ENCODE peak calls at places on chromosomes 13 and 19, in six cellular contexts. D is fibroblast of pulmonary artery, F is foreskin fibroblast, T is cardiac fibroblast, X is brain microvascular endothelial cell, E is dorsolateral prefrontal cortex. G is an unnamed sample.
A peak's percentile ranks its signal among the peaks of the same experiment; 100 is the strongest.

GRCh38 chr19:2758601-2759313 is 18.9 kb upstream of the SLC39A3 start:
- DNase-seq in D (no peak), F (no peak), T (no peak), X (no peak), E (no peak), G (no peak)

GRCh38 chr13:109790951-109791605 is 4.7 kb upstream of the IRS2 start:
- DNase-seq in D (peak; percentile 60), F (no peak), T (peak; percentile 58), X (peak; percentile 35), E (no peak), G (no peak)

GRCh38 chr19:14383556-14383897 is 2.3 kb downstream of the ADGRE5 start:
- DNase-seq in D (peak; percentile 46), F (no peak), T (peak; percentile 54), X (no peak), E (no peak), G (peak; percentile 51)

GRCh38 chr19:29677001-29677781 is 11.9 kb downstream of the PLEKHF1 start:
- DNase-seq in D (no peak), F (no peak), T (no peak), X (no peak), E (no peak), G (no peak)

GRCh38 chr19:49486232-49486631 is 1.2 kb upstream of the RPL13A start:
- DNase-seq in D (no peak), F (no peak), T (no peak), X (no peak), E (no peak), G (no peak)

GRCh38 chr13:112696001-112696868 is 6.4 kb downstream of the ATP11A start:
- DNase-seq in D (no peak), F (no peak), T (no peak), X (no peak), E (no peak), G (no peak)

GRCh38 chr13:35874704-35875103 is 256.5 kb downstream of the DCLK1 start:
- DNase-seq in D (no peak), F (no peak), T (no peak), X (no peak), E (no peak), G (no peak)

GRCh38 chr19:54209748-54210494 is 9.3 kb downstream of the RPS9 start:
- DNase-seq in D (peak; percentile 98), F (peak; percentile 97), T (peak; percentile 99), X (peak; percentile 99), E (peak; percentile 51), G (peak; percentile 97)

GRCh38 chr13:113668491-113668971 is 1.5 kb downstream of the GRK1 start:
- DNase-seq in D (no peak), F (no peak), T (no peak), X (no peak), E (peak; percentile 17), G (no peak)

GRCh38 chr19:41551212-41551610 is 24.8 kb upstream of the CEACAM21 start:
- DNase-seq in D (no peak), F (no peak), T (no peak), X (no peak), E (no peak), G (no peak)

GRCh38 chr13:112782433-112783010 is 92.7 kb downstream of the ATP11A start:
- DNase-seq in D (no peak), F (no peak), T (no peak), X (no peak), E (no peak), G (no peak)

GRCh38 chr19:32416749-32417469 is 11.3 kb downstream of the DPY19L3 start:
- DNase-seq in D (no peak), F (peak; percentile 71), T (no peak), X (no peak), E (no peak), G (peak; percentile 55)

GRCh38 chr19:48403606-48404005 is 10.1 kb downstream of the GRIN2D start:
- DNase-seq in D (peak; percentile 72), F (no peak), T (peak; percentile 75), X (peak; percentile 75), E (no peak), G (peak; percentile 51)

GRCh38 chr19:13764101-13764807 is at the start of gene MRI1:
- DNase-seq in D (peak; percentile 80), F (peak; percentile 73), T (peak; percentile 66), X (no peak), E (peak; percentile 73), G (peak; percentile 68)

GRCh38 chr13:69324109-69324886 is 783.3 kb upstream of the ATXN8OS start:
- DNase-seq in D (peak; percentile 1), F (no peak), T (no peak), X (no peak), E (no peak), G (no peak)

GRCh38 chr13:45300190-45300985 is 40.6 kb downstream of the TPT1 start:
- DNase-seq in D (no peak), F (no peak), T (no peak), X (no peak), E (no peak), G (no peak)

GRCh38 chr13:30810261-30810701 is 74.9 kb downstream of the ALOX5AP start:
- DNase-seq in D (no peak), F (no peak), T (no peak), X (no peak), E (no peak), G (no peak)

GRCh38 chr13:40402931-40403412 is 263.5 kb downstream of the FOXO1 start:
- DNase-seq in D (peak; percentile 90), F (peak; percentile 59), T (peak; percentile 91), X (peak; percentile 85), E (no peak), G (peak; percentile 79)

GRCh38 chr19:35202722-35203674 is 25.5 kb downstream of the FAM187B start:
- DNase-seq in D (no peak), F (no peak), T (no peak), X (no peak), E (no peak), G (no peak)

GRCh38 chr19:34794289-34794960 is 21.4 kb upstream of the ZNF599 start:
- DNase-seq in D (peak; percentile 26), F (no peak), T (no peak), X (no peak), E (no peak), G (no peak)

GRCh38 chr13:40812724-40813445 is 23.5 kb downstream of the SLC25A15 start:
- DNase-seq in D (no peak), F (peak; percentile 40), T (no peak), X (peak; percentile 27), E (no peak), G (no peak)

GRCh38 chr19:14113762-14114414 is 3.7 kb downstream of the PRKACA start:
- DNase-seq in D (no peak), F (no peak), T (no peak), X (no peak), E (no peak), G (no peak)

GRCh38 chr13:72651196-72651595 is 76.2 kb downstream of the MZT1 start:
- DNase-seq in D (peak; percentile 5), F (no peak), T (no peak), X (peak; percentile 2), E (no peak), G (no peak)

GRCh38 chr13:106595623-106596022 is 27.7 kb upstream of the ARGLU1 start:
- DNase-seq in D (no peak), F (no peak), T (peak; percentile 8), X (no peak), E (no peak), G (no peak)

GRCh38 chr19:46620716-46621115 is 4.2 kb downstream of the PTGIR start:
- DNase-seq in D (peak; percentile 53), F (no peak), T (peak; percentile 55), X (peak; percentile 28), E (no peak), G (peak; percentile 78)

GRCh38 chr19:46621191-46622117 is 3.4 kb downstream of the PTGIR start:
- DNase-seq in D (no peak), F (no peak), T (no peak), X (no peak), E (no peak), G (no peak)

GRCh38 chr19:46623915-46624502 is 880 bp downstream of the PTGIR start:
- DNase-seq in D (no peak), F (no peak), T (no peak), X (no peak), E (no peak), G (no peak)

GRCh38 chr19:46620267-46620666 is 4.6 kb downstream of the PTGIR start:
- DNase-seq in D (no peak), F (no peak), T (no peak), X (no peak), E (no peak), G (no peak)

GRCh38 chr19:46622118-46622446 is 2.8 kb downstream of the PTGIR start:
- DNase-seq in D (no peak), F (no peak), T (no peak), X (no peak), E (no peak), G (no peak)
- H3K4me3 ChIP-seq in D (peak overlapping the region; percentile 63), F (peak overlapping the region; percentile 23), T (peak overlapping the region; percentile 34), X (no peak overlapping the region), E (no peak overlapping the region), G (peak overlapping the region; percentile 59)

DNA sequence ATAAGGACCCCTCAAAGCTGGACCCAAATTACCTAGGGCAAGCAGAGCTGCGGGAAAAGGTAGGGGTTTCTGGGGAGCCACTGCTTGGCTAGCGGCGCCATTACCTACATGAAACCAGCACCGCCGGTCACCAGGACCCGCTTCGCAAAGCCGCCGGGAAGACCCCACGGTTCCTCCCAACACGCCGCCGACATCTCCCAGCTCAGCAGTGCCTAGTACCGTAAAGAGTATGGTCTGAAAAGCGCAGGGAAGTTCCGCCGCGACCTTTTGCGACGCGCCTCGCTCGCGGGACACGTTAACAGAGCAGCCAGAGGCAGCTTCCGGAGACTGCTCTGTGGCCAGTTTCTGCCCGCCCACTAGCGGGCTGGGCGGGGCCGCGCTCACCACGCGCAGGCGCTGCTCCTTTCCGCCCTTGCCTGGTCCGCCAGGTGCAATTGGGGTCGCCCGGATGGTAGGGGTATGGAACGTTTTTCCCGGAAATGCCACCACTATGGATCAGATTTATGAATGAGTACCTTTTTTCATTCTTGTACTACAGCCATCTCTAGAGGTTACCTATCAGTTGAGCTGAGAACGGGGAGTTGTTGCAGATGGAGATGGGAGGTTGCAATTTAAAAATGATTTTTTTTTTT is at the start of gene TGDS:
- DNase-seq in D (peak; percentile 93), F (peak; percentile 92), T (peak; percentile 94), X (peak; percentile 95), E (peak; percentile 72), G (peak; percentile 88)
- TF ChIP-seq CTCF in D (peak; percentile 2), F (no peak), T (no peak), X (no peak), E (peak; percentile 21), G (peak; percentile 14)

GRCh38 chr13:21800847-21801616 is 130.2 kb downstream of the FGF9 start:
- DNase-seq in D (no peak), F (no peak), T (no peak), X (no peak), E (no peak), G (no peak)
- H3K4me3 ChIP-seq in D (no peak overlapping the region), F (no peak overlapping the region), T (no peak overlapping the region), X (no peak overlapping the region), E (no peak overlapping the region), G (no peak overlapping the region)

GRCh38 chr19:30695171-30695875 is 323.1 kb downstream of the ZNF536 start:
- DNase-seq in D (no peak), F (no peak), T (no peak), X (no peak), E (no peak), G (no peak)
- TF ChIP-seq CTCF in D (no peak), F (no peak), T (no peak), X (peak; percentile 23), E (no peak), G (peak; percentile 11)

GRCh38 chr13:28658539-28658795 is 463 bp upstream of the POMP start:
- DNase-seq in D (no peak), F (no peak), T (no peak), X (no peak), E (no peak), G (no peak)
- H3K4me3 ChIP-seq in D (peak overlapping the region; percentile 92), F (peak overlapping the region; percentile 92), T (peak overlapping the region; percentile 99), X (peak overlapping the region; percentile 99), E (peak overlapping the region; percentile 98), G (peak overlapping the region; percentile 98)